ENCODE peak calls at places on chromosomes 2 and 18, in four cellular contexts. T, Y, X and W are unnamed samples.

GRCh38 chr2:223000872-223001825 is 50.8 kb upstream of the KCNE4 start:
- DNase-seq in X (no peak), Y (no peak), T (no peak), W (no peak)

GRCh38 chr2:177584293-177584692 is 191.7 kb downstream of the AGPS start:
- DNase-seq in X (no peak), Y (no peak), T (no peak), W (no peak)

GRCh38 chr2:24730481-24730880 is 62.7 kb downstream of the PTRHD1 start:
- DNase-seq in Y (no peak), T (peak), X (no peak), W (no peak)

GRCh38 chr2:152405206-152406118 is 70.5 kb downstream of the FMNL2 start:
- DNase-seq in X (peak), Y (peak), T (peak), W (no peak)

GRCh38 chr18:8703781-8704301 is 1.5 kb upstream of the MTCL1 start:
- DNase-seq in T (no peak), Y (no peak), X (peak), W (no peak)

GRCh38 chr2:108446703-108447102 is 2.3 kb upstream of the GCC2 start:
- DNase-seq in Y (peak), X (no peak), T (no peak), W (no peak)

GRCh38 chr2:119028327-119029174 is 86.6 kb downstream of the MARCO start:
- DNase-seq in Y (peak), T (peak), X (no peak), W (no peak)

GRCh38 chr2:139142252-139142651 is 362.1 kb upstream of the NXPH2 start:
- DNase-seq in X (no peak), T (peak), Y (peak), W (no peak)

GRCh38 chr18:35998967-35999366 is 26.5 kb downstream of the RMP24 start:
- DNase-seq in Y (no peak), X (no peak), T (no peak), W (no peak)

GRCh38 chr2:223908304-223909047 is 36.7 kb downstream of the WDFY1 start:
- DNase-seq in T (no peak), Y (no peak), X (peak), W (no peak)

GRCh38 chr2:207975910-207976309 is 49.4 kb downstream of the PLEKHM3 start:
- DNase-seq in T (no peak), X (no peak), Y (no peak), W (no peak)

GRCh38 chr2:225842939-225843338 is 443.4 kb downstream of the NYAP2 start:
- DNase-seq in Y (no peak), T (peak), X (no peak), W (no peak)

GRCh38 chr2:70094978-70095832 is 7.9 kb downstream of the PCBP1 start:
- DNase-seq in Y (peak), T (peak), X (peak), W (peak)

GRCh38 chr2:98704499-98705332 is 26.2 kb downstream of the MGAT4A start:
- DNase-seq in T (no peak), X (peak), Y (no peak), W (no peak)

GRCh38 chr2:149129433-149129832 is 90.9 kb downstream of the LYPD6B start:
- DNase-seq in Y (peak), T (no peak), X (no peak), W (no peak)

GRCh38 chr2:208031608-208032019 is 6.3 kb upstream of the PLEKHM3 start:
- DNase-seq in X (no peak), T (peak), Y (no peak), W (no peak)

GRCh38 chr2:22450831-22451230 is 934.1 kb upstream of the KLHL29 start:
- DNase-seq in X (no peak), T (no peak), Y (no peak), W (no peak)

GRCh38 chr18:25467226-25468065 is 115.5 kb upstream of the ZNF521 start:
- DNase-seq in Y (no peak), T (peak), X (no peak), W (no peak)

GRCh38 chr2:109497911-109498870 is 115.6 kb downstream of the SEPTIN10 start:
- DNase-seq in Y (no peak), T (peak), X (no peak), W (no peak)

GRCh38 chr2:29455202-29455885 is 340.1 kb downstream of the CLIP4 start:
- DNase-seq in T (no peak), Y (no peak), X (no peak), W (no peak)

GRCh38 chr2:198127627-198128026 is 323.2 kb downstream of the PLCL1 start:
- DNase-seq in X (peak), Y (peak), T (peak), W (peak)

GRCh38 chr2:181022652-181023051 is 42.2 kb downstream of the UBE2E3 start:
- DNase-seq in T (no peak), Y (no peak), X (no peak), W (no peak)

GRCh38 chr2:28552045-28552823 is 56.4 kb downstream of the PLB1 start:
- DNase-seq in X (no peak), T (peak), Y (peak), W (no peak)

GRCh38 chr2:189199797-189200196 is 20.2 kb upstream of the COL5A2 start:
- DNase-seq in T (no peak), Y (no peak), X (no peak), W (no peak)

GRCh38 chr18:37538526-37539205 is 26.9 kb downstream of the CELF4 start:
- DNase-seq in T (no peak), X (no peak), Y (no peak), W (no peak)

GRCh38 chr2:221562226-221562625 is 9.9 kb downstream of the EPHA4 start:
- DNase-seq in T (no peak), X (no peak), Y (no peak), W (no peak)

GRCh38 chr18:46298511-46298910 is 194.3 kb downstream of the HAUS1 start:
- DNase-seq in X (no peak), T (no peak), Y (no peak), W (no peak)

GRCh38 chr2:85430780-85431601 is 12.5 kb downstream of the SH2D6 start:
- DNase-seq in Y (no peak), T (no peak), X (no peak), W (no peak)

GRCh38 chr2:161373939-161374338 is 42.2 kb upstream of the TBR1 start:
- DNase-seq in X (no peak), T (peak), Y (no peak), W (no peak)

GRCh38 chr2:11446733-11447248 is 19.2 kb downstream of the E2F6 start:
- DNase-seq in Y (peak), X (no peak), T (peak), W (peak)

GRCh38 chr2:177550264-177551200 is 158.0 kb downstream of the AGPS start:
- DNase-seq in X (no peak), T (peak), Y (no peak), W (no peak)

GRCh38 chr2:165582409-165582808 is 112.9 kb downstream of the CSRNP3 start:
- DNase-seq in X (no peak), Y (peak), T (no peak), W (no peak)

GRCh38 chr2:118978064-118978463 is 36.1 kb downstream of the MARCO start:
- DNase-seq in X (no peak), T (no peak), Y (no peak), W (no peak)

GRCh38 chr2:69171829-69172228 is 158.8 kb downstream of the ANTXR1 start:
- DNase-seq in Y (no peak), T (no peak), X (no peak), W (no peak)

GRCh38 chr18:57589162-57589561 is 2.7 kb upstream of the FECH start:
- DNase-seq in T (no peak), X (no peak), Y (no peak), W (no peak)

GRCh38 chr2:163748420-163748819 is 12.6 kb upstream of the FIGN start:
- DNase-seq in Y (peak), T (no peak), X (no peak), W (no peak)

GRCh38 chr18:23311346-23312103 is 141.6 kb upstream of the RIOK3 start:
- DNase-seq in Y (peak), T (peak), X (no peak), W (no peak)

GRCh38 chr2:178263159-178263860 is 69.0 kb downstream of the OSBPL6 start:
- DNase-seq in T (no peak), Y (no peak), X (no peak), W (no peak)

GRCh38 chr2:231769170-231770136 is 11.6 kb downstream of the PDE6D start:
- DNase-seq in T (no peak), Y (no peak), X (no peak), W (no peak)

GRCh38 chr18:59459352-59460059 is 100.4 kb upstream of the LMAN1 start:
- DNase-seq in X (no peak), Y (peak), T (peak), W (no peak)

GRCh38 chr18:2656237-2657042 is 914 bp downstream of the SMCHD1 start:
- DNase-seq in X (peak), T (peak), Y (peak), W (peak)

GRCh38 chr18:2655954-2656236 is 369 bp downstream of the SMCHD1 start:
- DNase-seq in T (no peak), X (no peak), Y (no peak), W (no peak)

GRCh38 chr18:2655153-2655953 is at the start of gene SMCHD1:
- DNase-seq in Y (peak), X (peak), T (peak), W (peak)

GRCh38 chr18:2657043-2657512 is 1.6 kb downstream of the SMCHD1 start:
- DNase-seq in Y (peak), X (no peak), T (no peak), W (no peak)

GRCh38 chr18:2657788-2658458 is 2.4 kb downstream of the SMCHD1 start:
- DNase-seq in X (no peak), T (peak), Y (peak), W (no peak)
- H3K27ac ChIP-seq in X (peak), T (peak), Y (peak), W (no peak)

GRCh38 chr2:54120950-54121349 is 5.5 kb downstream of the ACYP2 start:
- DNase-seq in T (no peak), X (no peak), Y (no peak), W (no peak)

GRCh38 chr2:54114936-54115283 is 505 bp upstream of the ACYP2 start:
- DNase-seq in T (no peak), X (no peak), Y (no peak), W (no peak)

GRCh38 chr2:54109848-54110247 is 5.6 kb upstream of the ACYP2 start:
- DNase-seq in T (no peak), Y (no peak), X (no peak), W (no peak)

DNA sequence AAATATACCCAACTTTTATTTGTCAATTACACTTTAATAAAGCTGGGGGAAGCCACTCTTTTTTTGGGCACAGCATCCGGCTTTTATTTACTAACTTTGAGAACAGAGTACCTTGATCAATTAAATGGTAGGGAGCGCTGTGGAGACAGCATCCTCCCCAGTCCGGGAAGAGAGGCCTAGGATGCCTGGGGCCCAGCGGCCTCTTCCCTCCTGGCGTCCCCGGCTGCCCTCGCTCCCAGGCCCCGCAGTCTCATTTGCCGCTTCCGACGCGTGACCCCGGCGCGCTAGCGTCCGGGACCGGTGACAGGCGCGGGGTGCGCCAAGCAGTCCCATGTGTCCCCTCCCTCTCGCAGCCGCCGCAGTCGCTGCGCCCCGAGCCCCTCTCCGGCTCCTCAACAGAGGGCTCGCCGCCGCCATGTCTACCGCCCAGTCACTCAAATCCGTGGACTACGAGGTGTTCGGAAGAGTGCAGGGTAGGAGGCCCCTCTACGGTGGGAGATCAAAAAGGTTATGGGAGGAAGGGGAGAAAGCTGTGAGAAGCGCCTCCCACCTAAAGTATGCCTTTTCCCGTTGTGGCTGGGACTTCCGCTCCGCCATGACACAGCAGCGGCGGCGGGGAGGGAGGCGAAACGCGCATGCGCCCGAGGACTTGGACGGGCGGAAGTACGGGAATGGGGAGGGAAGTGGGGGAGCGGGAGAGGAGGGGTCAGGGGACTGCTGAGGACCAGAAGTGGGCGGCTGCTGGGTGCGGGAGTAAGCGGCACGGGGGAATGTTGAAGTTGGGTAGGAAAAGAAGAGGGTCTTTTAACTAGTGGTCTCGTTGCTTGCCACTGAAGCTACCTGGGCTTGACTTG is at the start of gene ACYP2:
- DNase-seq in T (peak), Y (peak), X (peak), W (peak)
- TF ChIP-seq CTCF in T (peak), Y (peak), X (no peak), W (peak)

DNA sequence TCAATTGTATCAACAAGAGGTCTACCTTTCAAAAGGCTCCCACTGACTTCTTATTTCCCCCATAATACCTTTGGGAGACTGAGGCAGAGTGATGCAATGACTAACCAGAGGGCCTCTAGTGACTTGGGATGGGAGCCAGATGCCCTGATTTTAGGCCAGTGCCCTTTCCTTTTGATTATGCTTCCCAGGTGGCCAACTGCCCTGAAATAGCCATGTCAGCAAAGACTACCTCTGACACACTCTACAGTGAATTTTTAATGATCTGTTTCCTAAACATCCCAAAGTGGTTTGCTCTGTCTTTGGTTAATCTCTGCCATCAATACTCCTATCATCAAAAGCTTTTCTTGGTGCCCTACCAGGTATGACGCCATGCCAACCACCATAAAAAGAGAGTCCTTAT is 65.9 kb upstream of the ZFP36L2 start:
- DNase-seq in Y (no peak), X (no peak), T (no peak), W (no peak)
- H3K27ac ChIP-seq in Y (no peak), X (no peak), T (no peak), W (no peak)

GRCh38 chr2:232981767-232982360 is 31.2 kb downstream of the NGEF start:
- DNase-seq in X (no peak), T (no peak), Y (peak), W (no peak)
- TF ChIP-seq CTCF in X (no peak), T (no peak), Y (peak), W (no peak)

GRCh38 chr2:1590611-1591460 is 153.5 kb downstream of the PXDN start:
- DNase-seq in T (no peak), Y (no peak), X (no peak), W (no peak)
- H3K27ac ChIP-seq in T (no peak), Y (peak), X (no peak), W (no peak)

GRCh38 chr18:39834636-39835035 is 2120.4 kb upstream of the PIK3C3 start:
- DNase-seq in Y (no peak), T (no peak), X (no peak), W (no peak)
- TF ChIP-seq CTCF in Y (no peak), T (no peak), X (no peak), W (no peak)